ENCODE peak calls at places on chromosomes 5 and 9, in eight cellular contexts. M is aorta; U is endodermal cell; J is BE2C; V is pancreas; E is foreskin fibroblast; O is fibroblast of pulmonary artery; Q is CD4-positive, alpha-beta memory T cell. P is an unnamed sample.

GRCh38 chr9:115008536-115008935 is 78.1 kb upstream of the TNFSF8 start:
- DNase-seq in M (peak; percentile 57), U (peak; percentile 63), J (no peak), V (no peak), E (peak; percentile 89), O (peak; percentile 74), Q (no peak), P (no peak)

GRCh38 chr9:109342878-109343277 is 22.0 kb upstream of the EPB41L4B start:
- DNase-seq in M (no peak), U (no peak), J (no peak), V (no peak), E (no peak), O (no peak), Q (no peak), P (no peak)

GRCh38 chr5:51433052-51433710 is 49.9 kb downstream of the ISL1 start:
- DNase-seq in M (no peak), U (no peak), J (no peak), V (no peak), E (peak; percentile 13), O (peak; percentile 1), Q (no peak), P (peak; percentile 19)

GRCh38 chr9:126532951-126533910 is 80.5 kb upstream of the LMX1B start:
- DNase-seq in M (no peak), U (no peak), J (no peak), V (no peak), E (no peak), O (no peak), Q (no peak), P (no peak)

GRCh38 chr9:70021026-70021571 is 22.5 kb upstream of the MAMDC2 start:
- DNase-seq in M (no peak), U (no peak), J (no peak), V (no peak), E (peak; percentile 92), O (peak; percentile 84), Q (no peak), P (peak; percentile 65)

GRCh38 chr5:66596791-66597757 is 881 bp downstream of the MAST4 start:
- DNase-seq in M (peak; percentile 41), U (peak; percentile 77), J (peak; percentile 73), V (peak; percentile 52), E (peak; percentile 54), O (peak; percentile 26), Q (no peak), P (no peak)

GRCh38 chr9:120733190-120733589 is 18.9 kb upstream of the MEGF9 start:
- DNase-seq in M (peak; percentile 87), U (no peak), J (no peak), V (peak; percentile 80), E (peak; percentile 79), O (peak; percentile 91), Q (no peak), P (no peak)

GRCh38 chr5:178854284-178854683 is 5.5 kb upstream of the ZNF354B start:
- DNase-seq in M (no peak), U (no peak), J (no peak), V (no peak), E (no peak), O (no peak), Q (no peak), P (no peak)

GRCh38 chr9:35908484-35909125 is 685 bp upstream of the SPAAR start:
- DNase-seq in M (no peak), U (no peak), J (no peak), V (no peak), E (peak; percentile 58), O (no peak), Q (no peak), P (no peak)

DNA sequence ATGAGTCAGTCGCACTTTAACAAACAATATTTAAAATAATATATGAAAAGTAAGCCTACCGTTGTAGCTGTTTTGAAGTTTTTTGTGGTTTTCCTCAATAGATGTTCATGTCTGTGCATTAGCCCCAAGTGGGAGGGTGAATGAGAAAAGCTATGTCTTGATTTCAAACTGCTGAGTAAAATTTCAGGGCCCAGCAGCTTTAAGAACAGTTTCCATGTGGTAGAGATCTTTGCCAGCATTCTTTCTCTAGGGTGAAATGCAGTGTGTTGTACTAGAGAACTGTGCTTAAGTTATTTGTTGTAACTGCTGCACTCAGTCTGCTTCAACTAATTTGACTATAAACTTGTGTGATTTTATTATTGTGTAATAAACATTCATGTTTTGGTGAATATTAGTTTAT is at the start of gene OGN:
- DNase-seq in M (no peak), U (no peak), J (no peak), V (no peak), E (peak; percentile 56), O (peak; percentile 24), Q (no peak), P (no peak)
- H3K4me3 ChIP-seq in M (peak within 1 kb of the TSS; percentile 98), U (no peak within 1 kb of the TSS), J (no peak within 1 kb of the TSS), V (no peak within 1 kb of the TSS), E (no peak within 1 kb of the TSS), O (no peak within 1 kb of the TSS), Q (no peak within 1 kb of the TSS), P (no peak within 1 kb of the TSS)

DNA sequence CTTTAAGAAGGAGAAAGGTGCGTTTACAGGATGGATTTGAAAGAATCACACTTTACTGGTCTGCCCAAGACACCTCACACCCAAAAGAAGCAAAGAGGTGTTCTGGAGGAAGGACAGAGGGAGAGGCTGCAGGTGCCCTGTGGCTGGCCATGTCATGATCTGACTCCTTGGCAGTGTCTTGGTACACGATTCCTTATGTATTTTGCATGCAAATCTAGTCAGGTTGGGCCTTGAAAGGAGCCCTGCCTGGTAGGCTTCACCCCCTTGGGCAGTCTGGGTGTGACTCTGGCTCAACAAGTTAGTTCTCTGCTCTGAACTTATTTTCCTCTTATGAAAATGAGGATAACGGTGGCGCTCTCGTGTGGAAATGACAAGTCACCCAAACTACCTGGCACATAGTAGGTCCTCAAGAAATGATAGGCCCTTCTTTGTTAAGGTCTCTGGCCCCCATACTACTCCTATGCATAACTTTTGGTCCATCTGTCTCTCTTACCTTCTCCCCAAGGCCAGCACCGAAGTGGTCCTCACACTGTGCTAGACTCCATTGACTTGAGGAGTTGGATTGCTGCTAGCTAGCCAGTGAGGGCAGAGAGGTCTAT is 212.5 kb downstream of the SEMA6A start:
- DNase-seq in M (no peak), U (no peak), J (no peak), V (no peak), E (no peak), O (no peak), Q (no peak), P (no peak)
- H3K4me3 ChIP-seq in M (no peak overlapping the region), U (no peak overlapping the region), J (peak overlapping the region; percentile 65), V (peak overlapping the region; percentile 41), E (peak overlapping the region; percentile 35), O (peak overlapping the region; percentile 41), Q (no peak overlapping the region), P (no peak overlapping the region)

GRCh38 chr5:40383719-40384651 is 295.7 kb upstream of the PTGER4 start:
- DNase-seq in M (no peak), U (no peak), J (no peak), V (no peak), E (peak; percentile 77), O (peak; percentile 64), Q (peak; percentile 37), P (peak; percentile 74)
- H3K4me3 ChIP-seq in M (no peak overlapping the region), U (no peak overlapping the region), J (no peak overlapping the region), V (no peak overlapping the region), E (no peak overlapping the region), O (no peak overlapping the region), Q (no peak overlapping the region), P (no peak overlapping the region)

GRCh38 chr5:74430910-74431309 is 209.6 kb downstream of the ENC1 start:
- DNase-seq in M (no peak), U (no peak), J (no peak), V (no peak), E (no peak), O (no peak), Q (no peak), P (no peak)
- H3K4me3 ChIP-seq in M (no peak overlapping the region), U (no peak overlapping the region), J (no peak overlapping the region), V (no peak overlapping the region), E (no peak overlapping the region), O (no peak overlapping the region), Q (no peak overlapping the region), P (no peak overlapping the region)

DNA sequence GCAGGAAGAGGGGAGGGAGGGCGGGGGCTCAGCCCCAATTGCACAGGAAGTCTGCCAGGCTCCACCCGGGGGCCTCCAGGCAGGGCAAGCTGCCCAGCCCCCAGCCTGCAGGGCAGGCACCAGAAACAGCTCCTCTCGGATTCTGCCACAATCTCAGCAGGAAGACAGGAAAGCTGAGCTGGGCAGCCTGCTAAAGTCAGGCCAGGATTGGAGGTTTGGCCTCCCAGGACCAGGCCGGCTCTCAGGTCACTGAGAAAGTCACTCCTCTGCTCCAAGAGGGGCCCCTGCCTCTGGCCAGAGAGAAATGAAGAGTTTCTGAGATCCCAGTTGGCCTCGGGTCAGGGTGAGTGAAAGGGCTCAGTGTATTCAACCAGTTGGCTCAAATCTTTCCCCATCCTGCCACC is 54.6 kb upstream of the STXBP1 start:
- DNase-seq in M (peak; percentile 69), U (no peak), J (peak; percentile 43), V (no peak), E (peak; percentile 88), O (peak; percentile 59), Q (no peak), P (no peak)
- H3K4me3 ChIP-seq in M (no peak overlapping the region), U (no peak overlapping the region), J (no peak overlapping the region), V (no peak overlapping the region), E (no peak overlapping the region), O (peak overlapping the region; percentile 5), Q (no peak overlapping the region), P (no peak overlapping the region)

GRCh38 chr5:69494481-69494880 is 1.9 kb downstream of the OCLN start:
- DNase-seq in M (no peak), U (peak; percentile 49), J (no peak), V (no peak), E (no peak), O (no peak), Q (no peak), P (no peak)
- H3K4me3 ChIP-seq in M (no peak overlapping the region), U (peak overlapping the region; percentile 85), J (no peak overlapping the region), V (peak overlapping the region; percentile 67), E (no peak overlapping the region), O (no peak overlapping the region), Q (no peak overlapping the region), P (no peak overlapping the region)

GRCh38 chr5:150758210-150758533 is 645 bp downstream of the DCTN4 start:
- DNase-seq in M (no peak), U (no peak), J (no peak), V (no peak), E (no peak), O (no peak), Q (no peak), P (no peak)
- H3K4me3 ChIP-seq in M (peak overlapping the region; percentile 72), U (peak overlapping the region; percentile 91), J (peak overlapping the region; percentile 83), V (peak overlapping the region; percentile 60), E (peak overlapping the region; percentile 82), O (peak overlapping the region; percentile 78), Q (peak overlapping the region; percentile 88), P (peak overlapping the region; percentile 73)

DNA sequence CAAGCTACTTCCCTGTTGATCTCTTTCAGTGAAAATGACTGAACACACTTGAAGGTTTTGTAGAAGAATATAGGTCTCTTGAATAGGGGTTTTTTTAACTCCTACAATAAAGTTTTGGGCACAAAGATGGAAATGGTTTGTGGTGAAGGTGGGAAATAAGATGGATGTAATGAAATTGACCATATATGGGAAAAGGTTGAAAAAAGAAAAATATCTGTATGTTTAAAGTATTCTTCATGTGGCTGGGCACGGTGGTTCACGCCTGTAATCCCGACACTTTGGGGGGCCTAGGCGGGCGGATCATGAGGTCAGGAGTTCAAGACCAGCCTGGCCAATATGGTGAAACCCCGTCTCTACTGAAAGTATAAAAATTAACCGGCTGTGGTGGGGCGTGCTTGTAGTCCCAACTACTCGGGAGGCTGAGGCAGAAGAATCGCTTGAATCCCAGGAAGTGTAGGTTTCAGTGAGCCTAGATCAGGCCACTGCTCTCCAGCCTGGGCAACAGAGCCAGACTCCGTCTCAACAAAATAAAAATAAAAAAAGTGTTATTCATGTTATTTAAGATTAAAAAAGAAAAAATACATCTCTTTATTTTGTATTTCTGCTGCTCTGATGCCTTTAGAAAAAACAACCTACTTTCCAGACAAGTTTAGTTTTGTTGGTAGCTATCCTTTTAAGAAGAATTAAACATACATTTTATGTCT is 2.2 kb downstream of the RBM27 start:
- DNase-seq in M (no peak), U (no peak), J (no peak), V (no peak), E (no peak), O (no peak), Q (no peak), P (no peak)
- H3K4me3 ChIP-seq in M (no peak overlapping the region), U (peak overlapping the region; percentile 89), J (no peak overlapping the region), V (no peak overlapping the region), E (no peak overlapping the region), O (peak overlapping the region; percentile 27), Q (no peak overlapping the region), P (no peak overlapping the region)

P was measured in keratinocyte.